ENCODE peak calls at places on chromosome 19, in four cellular contexts. K is dorsolateral prefrontal cortex, D is fibroblast of lung, T is cardiac fibroblast. Z is an unnamed sample.

GRCh38 chr19:31596751-31597150 is 247.5 kb upstream of the TSHZ3 start:
- DNase-seq in K (no peak), D (no peak), T (no peak), Z (no peak)

GRCh38 chr19:10271543-10272086 is 695 bp downstream of the ICAM1 start:
- DNase-seq in D (no peak), K (no peak), T (peak; percentile 45), Z (no peak)

GRCh38 chr19:50252111-50252886 is 48.9 kb downstream of the MYH14 start:
- DNase-seq in K (peak; percentile 44), T (peak; percentile 13), D (peak; percentile 9), Z (no peak)

GRCh38 chr19:48351341-48351752 is 12.4 kb downstream of the TMEM143 start:
- DNase-seq in T (peak; percentile 66), D (peak; percentile 49), K (peak; percentile 43), Z (no peak)

GRCh38 chr19:24078688-24079087 is 8.3 kb upstream of the ZNF254 start:
- DNase-seq in T (no peak), D (no peak), K (no peak), Z (no peak)

GRCh38 chr19:51365211-51366049 is 758 bp downstream of the ETFB start:
- DNase-seq in T (peak; percentile 66), D (peak; percentile 50), K (no peak), Z (no peak)

GRCh38 chr19:9155591-9155990 is 15.4 kb downstream of the ZNF317 start:
- DNase-seq in T (no peak), K (no peak), D (no peak), Z (no peak)

GRCh38 chr19:2809387-2810140 is 10.1 kb upstream of the ZNF554 start:
- DNase-seq in K (no peak), T (no peak), D (no peak), Z (no peak)

GRCh38 chr19:57830071-57830602 is at the start of gene ZNF587B:
- DNase-seq in T (peak; percentile 90), D (peak; percentile 84), K (peak; percentile 67), Z (no peak)

GRCh38 chr19:20664917-20665781 is 3.8 kb upstream of the ZNF626 start:
- DNase-seq in T (peak; percentile 34), K (no peak), D (peak; percentile 10), Z (no peak)

GRCh38 chr19:7748756-7749155 is 1.4 kb upstream of the CD209 start:
- DNase-seq in D (no peak), T (peak; percentile 19), K (no peak), Z (no peak)

GRCh38 chr19:30799854-30800755 is 427.9 kb downstream of the ZNF536 start:
- DNase-seq in K (peak; percentile 49), D (no peak), T (peak; percentile 10), Z (no peak)

GRCh38 chr19:15702590-15702930 is 25.3 kb upstream of the OR10H2 start:
- DNase-seq in T (peak; percentile 19), K (peak; percentile 44), D (peak; percentile 3), Z (no peak)

GRCh38 chr19:24033962-24034342 is 53.0 kb upstream of the ZNF254 start:
- DNase-seq in D (peak; percentile 68), K (peak; percentile 44), T (peak; percentile 69), Z (peak; percentile 60)

GRCh38 chr19:49475995-49476880 is 2.2 kb downstream of the FLT3LG start:
- DNase-seq in T (peak; percentile 52), K (no peak), D (peak; percentile 35), Z (no peak)

GRCh38 chr19:37077615-37077928 is 661 bp upstream of the ZNF420 start:
- DNase-seq in D (peak; percentile 42), K (no peak), T (no peak), Z (no peak)

GRCh38 chr19:40433391-40434216 is 7.8 kb upstream of the SERTAD1 start:
- DNase-seq in K (peak; percentile 56), T (peak; percentile 97), D (peak; percentile 91), Z (no peak)

GRCh38 chr19:36420961-36421748 is 2.7 kb upstream of the ZFP82 start:
- DNase-seq in D (peak; percentile 46), K (no peak), T (peak; percentile 37), Z (no peak)

GRCh38 chr19:49677232-49677881 is at the start of gene PRMT1:
- DNase-seq in K (no peak), D (no peak), T (no peak), Z (no peak)

GRCh38 chr19:55640043-55640576 is 692 bp upstream of the ZNF580 start:
- DNase-seq in K (no peak), D (peak; percentile 75), T (peak; percentile 77), Z (no peak)
- TF ChIP-seq CTCF in K (peak; percentile 63), D (peak; percentile 31), T (peak; percentile 25), Z (no peak)

DNA sequence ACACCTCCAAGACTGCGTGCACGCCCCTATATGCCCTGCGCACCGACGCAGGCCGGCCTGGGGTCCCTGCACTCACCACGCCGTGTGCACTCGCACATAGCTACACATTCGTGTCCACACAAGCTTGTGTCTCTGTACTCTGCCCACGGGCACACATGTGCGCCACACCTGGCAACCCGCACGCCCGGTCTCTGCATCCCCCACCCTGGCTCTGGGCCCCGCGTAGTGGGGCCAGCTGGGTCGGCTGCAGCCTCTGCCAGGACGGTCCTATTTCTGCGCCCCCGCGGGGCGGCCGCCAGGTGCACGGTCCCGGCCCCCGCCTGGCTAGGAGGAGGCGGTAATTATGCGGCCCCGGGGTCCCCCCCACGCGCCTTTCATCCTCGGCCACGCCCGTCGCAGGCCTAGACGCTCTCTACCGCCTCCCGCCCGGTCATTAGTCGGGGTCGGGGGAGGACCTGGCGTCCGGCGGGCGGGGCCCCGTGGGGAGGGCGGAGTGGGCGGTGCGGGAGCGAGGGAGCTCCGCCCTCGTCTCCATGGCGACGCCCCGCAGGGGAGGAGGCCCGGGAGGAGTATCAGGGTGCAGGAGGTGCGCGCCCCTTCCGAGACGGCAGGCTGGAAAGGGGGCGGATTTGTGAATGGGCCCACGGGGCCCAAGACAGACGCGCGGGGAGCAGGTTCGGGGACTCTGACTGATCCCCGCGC is 2.9 kb upstream of the CIRBP start:
- DNase-seq in T (peak; percentile 89), K (no peak), D (peak; percentile 83), Z (no peak)
- TF ChIP-seq CTCF in T (no peak), K (no peak), D (no peak), Z (no peak)

GRCh38 chr19:45254044-45254531 is 3.0 kb downstream of the MARK4 start:
- DNase-seq in D (no peak), K (no peak), T (no peak), Z (no peak)
- TF ChIP-seq CTCF in D (peak; percentile 9), K (no peak), T (peak; percentile 38), Z (peak; percentile 38)

GRCh38 chr19:13951799-13952153 is 533 bp upstream of the DCAF15 start:
- DNase-seq in K (no peak), D (no peak), T (no peak), Z (no peak)

GRCh38 chr19:13951043-13951442 is 1.3 kb upstream of the DCAF15 start:
- DNase-seq in K (no peak), D (no peak), T (no peak), Z (no peak)

GRCh38 chr19:13954185-13954584 is 1.9 kb downstream of the DCAF15 start:
- DNase-seq in T (no peak), K (no peak), D (no peak), Z (no peak)

GRCh38 chr19:13952154-13953020 is at the start of gene DCAF15:
- DNase-seq in T (peak; percentile 100), D (peak; percentile 100), K (peak; percentile 100), Z (peak; percentile 100)

DNA sequence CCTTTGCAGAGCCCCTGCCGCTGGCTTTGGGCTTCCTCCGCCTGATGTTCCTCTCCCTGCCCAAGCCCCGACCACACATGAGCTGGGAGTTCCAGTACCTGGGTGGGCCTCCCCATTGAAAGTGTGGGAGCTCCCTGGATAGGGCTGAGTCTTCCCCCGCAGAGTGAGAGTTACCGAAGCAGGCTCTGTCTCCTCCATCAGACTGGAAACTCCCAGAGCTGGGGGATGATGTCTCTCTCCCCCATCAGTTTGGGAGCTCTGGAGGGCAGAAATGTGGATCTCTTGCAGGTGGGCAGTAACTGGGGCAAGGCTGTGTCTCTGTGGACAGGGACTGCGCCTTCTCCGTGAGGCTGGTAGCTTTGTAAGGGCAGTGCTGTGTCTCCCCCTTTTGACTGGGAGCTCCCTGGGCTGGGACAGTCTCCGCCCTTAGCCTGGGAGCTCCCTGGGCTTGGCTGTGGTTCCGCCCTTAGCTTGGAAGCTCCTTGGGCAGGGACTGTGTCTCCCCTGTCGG is 767 bp downstream of the DCAF15 start:
- DNase-seq in K (no peak), D (peak; percentile 57), T (peak; percentile 69), Z (no peak)
- TF ChIP-seq CTCF in K (peak; percentile 11), D (peak; percentile 22), T (no peak), Z (peak; percentile 48)

GRCh38 chr19:46788968-46789338 is 559 bp upstream of the SLC1A5 start:
- DNase-seq in D (no peak), T (no peak), K (no peak), Z (no peak)

GRCh38 chr19:46787331-46788100 is 878 bp downstream of the SLC1A5 start:
- DNase-seq in T (peak; percentile 89), D (peak; percentile 74), K (no peak), Z (no peak)

GRCh38 chr19:46789371-46789770 is 977 bp upstream of the SLC1A5 start:
- DNase-seq in K (no peak), T (no peak), D (no peak), Z (no peak)

GRCh38 chr19:46787040-46787330 is 1.4 kb downstream of the SLC1A5 start:
- DNase-seq in D (no peak), K (no peak), T (no peak), Z (no peak)

GRCh38 chr19:46788101-46788967 is at the start of gene SLC1A5:
- DNase-seq in T (peak; percentile 98), K (peak; percentile 69), D (peak; percentile 96), Z (peak; percentile 98)
- TF ChIP-seq CTCF in T (no peak), K (no peak), D (no peak), Z (peak; percentile 30)

DNA sequence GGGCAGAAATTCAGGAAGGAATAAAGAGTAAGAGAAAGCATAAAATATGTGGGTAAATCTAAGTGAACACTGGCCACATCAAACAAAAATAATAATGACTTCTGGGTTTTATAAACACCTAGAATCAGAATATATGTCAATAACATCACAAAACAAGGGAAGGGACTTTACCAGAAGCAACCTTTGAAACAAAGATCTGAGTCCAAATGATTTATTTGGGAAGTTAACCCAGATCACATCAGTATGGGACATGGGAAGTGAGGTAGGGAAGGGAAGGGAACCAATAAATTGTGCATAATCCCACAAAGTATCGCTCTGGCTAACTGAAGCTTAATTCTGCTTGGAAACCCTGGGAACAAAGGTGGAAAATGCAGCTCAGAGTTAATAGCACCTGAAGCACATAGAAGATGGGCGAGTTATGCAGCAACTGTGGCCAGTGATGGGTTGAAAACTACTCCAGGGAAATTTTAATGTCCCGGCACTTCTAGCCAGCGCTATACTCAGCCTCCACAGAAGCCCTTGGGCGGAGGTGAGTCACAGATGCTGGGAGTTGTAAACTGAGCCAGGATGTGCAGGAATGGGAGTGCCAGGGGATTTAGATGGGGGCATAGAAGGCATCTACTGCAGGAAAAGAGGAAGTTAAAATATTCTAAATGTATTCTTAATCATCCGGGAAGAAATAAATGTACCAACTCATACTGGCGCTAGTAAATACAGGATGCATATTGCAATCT is 34.3 kb upstream of the CEBPG start:
- DNase-seq in K (no peak), D (no peak), T (no peak), Z (no peak)
- TF ChIP-seq CTCF in K (no peak), D (no peak), T (no peak), Z (no peak)

GRCh38 chr19:18160441-18160791 is 7.5 kb downstream of the PIK3R2 start:
- DNase-seq in D (no peak), K (no peak), T (no peak), Z (no peak)

GRCh38 chr19:18160792-18161690 is 8.1 kb downstream of the PIK3R2 start:
- DNase-seq in T (peak; percentile 71), D (peak; percentile 49), K (no peak), Z (no peak)

GRCh38 chr19:18159810-18160209 is 6.8 kb downstream of the PIK3R2 start:
- DNase-seq in K (no peak), D (no peak), T (no peak), Z (no peak)

GRCh38 chr19:18164072-18164471 is 9.5 kb upstream of the IFI30 start:
- DNase-seq in D (no peak), K (no peak), T (no peak), Z (no peak)

GRCh38 chr19:18161691-18162039 is 8.7 kb downstream of the PIK3R2 start:
- DNase-seq in K (no peak), D (no peak), T (no peak), Z (no peak)
- TF ChIP-seq CTCF in K (no peak), D (no peak), T (no peak), Z (no peak)